ENCODE peak calls at places on chromosome 12, in seven cellular contexts. P is NCI-H460, L is AG04450, R is germinal center, T is COR-L47, F is EH, D is cardiac muscle cell. U is an unnamed sample.

GRCh38 chr12:124159655-124160054 is 135.2 kb upstream of the RFLNA start:
- DNase-seq in P (no peak), L (no peak), R (no peak), T (no peak), F (no peak), D (no peak), U (no peak)

GRCh38 chr12:46494424-46494823 is 121.9 kb upstream of the SLC38A2 start:
- DNase-seq in P (peak), L (peak), R (no peak), T (no peak), F (peak), D (peak), U (no peak)

GRCh38 chr12:64782181-64782580 is 23.0 kb upstream of the GNS start:
- DNase-seq in P (no peak), L (no peak), R (no peak), T (no peak), F (no peak), D (no peak), U (no peak)

GRCh38 chr12:96131230-96131788 is 62.9 kb upstream of the ELK3 start:
- DNase-seq in P (no peak), L (no peak), R (no peak), T (no peak), F (no peak), D (no peak), U (no peak)

GRCh38 chr12:66188584-66189475 is at the start of gene IRAK3:
- DNase-seq in P (no peak), L (no peak), R (peak), T (no peak), F (peak), D (peak), U (peak)

GRCh38 chr12:26119391-26119981 is 5.4 kb downstream of the BHLHE41 start:
- DNase-seq in P (peak), L (no peak), R (no peak), T (no peak), F (peak), D (peak), U (no peak)

GRCh38 chr12:91205791-91206190 is 23.2 kb upstream of the DCN start:
- DNase-seq in P (no peak), L (no peak), R (no peak), T (no peak), F (peak), D (no peak), U (no peak)

GRCh38 chr12:55746147-55746912 is 3.4 kb downstream of the GDF11 start:
- DNase-seq in P (no peak), L (no peak), R (no peak), T (no peak), F (no peak), D (peak), U (no peak)